ENCODE peak calls at places on chromosomes 16 and 17, in eight cellular contexts. X, E, J, P, Y, C, N and K are unnamed samples.

GRCh38 chr16:89422527-89422904 is 67.8 kb downstream of the ANKRD11 start:
- DNase-seq in P (no peak), N (peak), Y (no peak), E (peak), C (no peak), J (no peak), X (no peak), K (no peak)

GRCh38 chr17:76644995-76645394 is 1.4 kb upstream of the ST6GALNAC1 start:
- DNase-seq in C (no peak), J (no peak), X (no peak), P (no peak), Y (no peak), E (no peak), N (no peak), K (no peak)

GRCh38 chr16:57941016-57941656 is 29.8 kb downstream of the CNGB1 start:
- DNase-seq in X (no peak), Y (no peak), N (peak), E (no peak), P (no peak), J (no peak), C (no peak), K (no peak)

GRCh38 chr16:19093631-19094541 is 19.9 kb upstream of the ITPRIPL2 start:
- DNase-seq in Y (no peak), E (no peak), P (no peak), N (no peak), X (no peak), C (no peak), J (no peak), K (no peak)

GRCh38 chr17:21674242-21674731 is 18.0 kb upstream of the KCNJ18 start:
- DNase-seq in E (no peak), X (no peak), J (no peak), C (no peak), N (no peak), Y (no peak), P (no peak), K (no peak)

GRCh38 chr17:55433629-55434422 is 12.2 kb upstream of the MMD start:
- DNase-seq in N (peak), J (no peak), C (no peak), X (peak), P (no peak), E (no peak), Y (no peak), K (no peak)

GRCh38 chr16:89805136-89805905 is 11.1 kb downstream of the FANCA start:
- DNase-seq in N (no peak), Y (no peak), P (no peak), X (no peak), J (no peak), C (no peak), E (no peak), K (no peak)

GRCh38 chr17:42163113-42163512 is 8.3 kb upstream of the RAB5C start:
- DNase-seq in C (no peak), P (no peak), J (peak), Y (peak), N (no peak), E (peak), X (peak), K (no peak)

GRCh38 chr16:27408012-27408601 is 6.1 kb downstream of the IL21R start:
- DNase-seq in Y (no peak), N (peak), P (no peak), J (no peak), C (no peak), E (peak), X (no peak), K (no peak)

GRCh38 chr17:14341866-14342265 is 41.0 kb downstream of the HS3ST3B1 start:
- DNase-seq in X (no peak), E (no peak), Y (peak), C (no peak), N (no peak), J (no peak), P (no peak), K (no peak)

GRCh38 chr16:69910964-69911363 is 40.2 kb upstream of the CLEC18A start:
- DNase-seq in N (no peak), Y (no peak), C (no peak), P (no peak), E (no peak), X (no peak), J (no peak), K (no peak)

GRCh38 chr17:78144736-78145641 is 1.2 kb upstream of the C17orf99 start:
- DNase-seq in X (no peak), J (no peak), E (no peak), C (no peak), Y (no peak), N (no peak), P (no peak), K (no peak)

GRCh38 chr17:32275060-32276042 is 9.7 kb downstream of the RHBDL3 start:
- DNase-seq in P (peak), C (no peak), E (no peak), Y (no peak), J (no peak), N (peak), X (peak), K (no peak)

GRCh38 chr16:67212766-67213165 is 13.8 kb downstream of the ELMO3 start:
- DNase-seq in J (no peak), Y (no peak), E (no peak), C (no peak), N (peak), P (no peak), X (no peak), K (no peak)

GRCh38 chr17:39244600-39245570 is 19.1 kb upstream of the STAC2 start:
- DNase-seq in E (peak), Y (peak), X (peak), N (peak), P (peak), C (peak), J (peak), K (peak)

GRCh38 chr17:64146418-64147109 is 16.6 kb upstream of the ERN1 start:
- DNase-seq in J (peak), X (peak), Y (peak), P (peak), C (peak), N (peak), E (peak), K (peak)

GRCh38 chr16:11875721-11876120 is 24.4 kb upstream of the RSL1D1 start:
- DNase-seq in C (no peak), N (no peak), Y (no peak), E (no peak), P (no peak), J (no peak), X (no peak), K (no peak)

GRCh38 chr17:40303706-40304450 is 5.1 kb upstream of the RARA start:
- DNase-seq in P (peak), N (no peak), X (no peak), C (no peak), Y (no peak), J (no peak), E (no peak), K (no peak)

GRCh38 chr17:38748329-38749221 is at the start of gene PCGF2:
- DNase-seq in C (no peak), X (peak), Y (peak), N (peak), E (peak), J (no peak), P (peak), K (peak)

GRCh38 chr17:82031885-82032627 is 578 bp downstream of the RAC3 start:
- DNase-seq in N (no peak), X (no peak), C (peak), E (peak), P (no peak), Y (peak), J (no peak), K (no peak)

GRCh38 chr17:80111702-80112470 is 10.5 kb downstream of the GAA start:
- DNase-seq in N (no peak), C (no peak), J (no peak), X (peak), P (no peak), E (no peak), Y (no peak), K (no peak)

GRCh38 chr17:28907709-28908475 is 5.0 kb upstream of the DHRS13 start:
- DNase-seq in E (no peak), Y (no peak), N (no peak), P (no peak), X (no peak), J (no peak), C (no peak), K (no peak)

GRCh38 chr17:7141824-7142223 is 27.2 kb upstream of the ASGR2 start:
- DNase-seq in E (no peak), N (no peak), X (no peak), J (no peak), Y (no peak), C (no peak), P (no peak), K (no peak)

GRCh38 chr17:67312265-67312664 is 54.1 kb downstream of the PSMD12 start:
- DNase-seq in P (no peak), E (no peak), C (no peak), J (no peak), Y (no peak), X (no peak), N (peak), K (no peak)

GRCh38 chr17:67311551-67311950 is 54.8 kb downstream of the PSMD12 start:
- DNase-seq in X (no peak), Y (no peak), J (no peak), N (no peak), C (no peak), P (no peak), E (no peak), K (no peak)

GRCh38 chr17:67315865-67316264 is 50.5 kb downstream of the PSMD12 start:
- DNase-seq in X (no peak), J (no peak), N (no peak), Y (no peak), E (no peak), P (no peak), C (no peak), K (no peak)

GRCh38 chr17:67310406-67310805 is 56.0 kb downstream of the PSMD12 start:
- DNase-seq in N (no peak), X (no peak), E (no peak), P (no peak), Y (no peak), J (no peak), C (no peak), K (no peak)
- TF ChIP-seq CTCF in N (no peak), X (no peak), E (no peak), P (no peak), Y (no peak), J (no peak), C (no peak), K (no peak)

DNA sequence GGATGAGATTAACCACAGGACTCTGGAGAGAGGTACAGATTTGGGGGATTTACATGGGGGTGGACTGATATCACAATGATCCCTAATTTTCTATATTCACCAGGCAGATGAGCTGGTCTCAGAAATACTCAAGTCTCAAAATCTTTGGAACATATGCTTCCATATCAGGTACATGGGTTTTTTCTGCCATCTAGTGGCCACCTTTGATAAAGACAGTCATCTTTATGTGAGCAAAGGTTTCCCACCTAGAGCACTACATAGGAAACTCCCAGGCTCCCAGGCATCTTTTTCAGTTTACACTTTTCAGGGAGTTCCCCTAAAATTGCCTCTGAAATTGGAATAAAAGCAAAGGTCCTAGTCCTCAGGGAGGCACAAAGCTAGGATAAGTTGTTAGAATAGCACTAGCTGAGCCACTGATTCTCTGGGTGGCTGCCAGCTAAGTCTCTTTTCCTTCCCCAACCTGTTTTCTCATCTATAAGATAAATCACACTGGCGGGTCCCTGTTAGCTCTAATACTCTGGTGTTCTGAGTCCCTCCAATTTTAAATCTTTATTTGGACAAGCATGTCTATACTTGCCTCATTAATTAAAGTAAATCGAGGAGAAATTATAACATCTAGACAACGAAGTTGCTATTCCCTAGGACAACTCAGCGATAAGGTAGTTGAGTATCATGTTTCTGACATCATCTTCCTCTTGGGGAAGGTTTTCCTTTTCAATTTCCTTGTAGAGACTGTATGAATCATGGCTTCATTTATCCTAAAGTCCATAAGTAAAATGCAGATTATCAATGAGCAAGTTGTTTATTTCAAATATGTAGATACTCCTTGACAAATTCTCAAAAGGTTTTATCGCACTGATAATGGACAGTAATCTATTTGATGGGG is 19.0 kb upstream of the MON1B start:
- DNase-seq in X (peak), C (no peak), Y (peak), E (peak), J (peak), P (peak), N (peak), K (no peak)
- TF ChIP-seq CTCF in X (peak), C (peak), Y (peak), E (peak), J (peak), P (peak), N (peak), K (peak)

DNA sequence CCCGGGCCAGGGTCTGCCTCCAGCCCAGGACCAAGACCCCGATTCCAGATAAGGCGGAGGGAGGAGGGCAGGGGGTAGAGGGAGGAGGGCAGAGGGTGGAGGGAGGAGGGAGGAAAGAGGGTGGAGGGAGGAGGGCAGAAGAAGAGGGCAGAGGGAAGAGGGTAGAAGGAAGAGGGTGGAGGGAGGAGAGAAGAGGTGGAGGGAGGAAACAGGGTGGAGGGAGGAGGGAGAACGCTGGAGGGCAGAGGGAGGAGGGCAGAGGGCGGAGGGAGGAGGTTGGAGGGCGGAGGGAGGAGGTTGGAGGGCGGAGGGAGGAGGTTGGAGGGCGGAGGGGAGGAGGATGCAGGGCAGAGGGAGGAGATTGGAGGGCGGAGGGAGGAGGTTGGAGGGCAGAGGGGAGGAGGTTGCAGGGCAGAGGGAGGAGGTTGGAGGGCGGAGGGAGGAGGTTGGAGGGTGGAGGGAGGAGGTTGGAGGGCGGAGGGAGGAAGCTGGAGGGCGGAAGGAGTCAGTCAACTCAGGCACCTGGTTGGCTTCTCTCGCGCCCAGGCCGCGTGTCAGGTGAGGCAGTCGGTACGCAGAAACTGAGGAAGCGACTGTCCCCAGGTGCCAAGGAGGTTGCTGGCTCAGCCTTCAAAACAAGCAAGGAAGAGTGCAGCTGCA is 65.2 kb downstream of the KLHDC4 start:
- DNase-seq in J (no peak), E (no peak), N (no peak), C (peak), Y (no peak), P (no peak), X (no peak), K (no peak)
- TF ChIP-seq CTCF in J (no peak), E (no peak), N (no peak), C (no peak), Y (no peak), P (no peak), X (no peak), K (no peak)

DNA sequence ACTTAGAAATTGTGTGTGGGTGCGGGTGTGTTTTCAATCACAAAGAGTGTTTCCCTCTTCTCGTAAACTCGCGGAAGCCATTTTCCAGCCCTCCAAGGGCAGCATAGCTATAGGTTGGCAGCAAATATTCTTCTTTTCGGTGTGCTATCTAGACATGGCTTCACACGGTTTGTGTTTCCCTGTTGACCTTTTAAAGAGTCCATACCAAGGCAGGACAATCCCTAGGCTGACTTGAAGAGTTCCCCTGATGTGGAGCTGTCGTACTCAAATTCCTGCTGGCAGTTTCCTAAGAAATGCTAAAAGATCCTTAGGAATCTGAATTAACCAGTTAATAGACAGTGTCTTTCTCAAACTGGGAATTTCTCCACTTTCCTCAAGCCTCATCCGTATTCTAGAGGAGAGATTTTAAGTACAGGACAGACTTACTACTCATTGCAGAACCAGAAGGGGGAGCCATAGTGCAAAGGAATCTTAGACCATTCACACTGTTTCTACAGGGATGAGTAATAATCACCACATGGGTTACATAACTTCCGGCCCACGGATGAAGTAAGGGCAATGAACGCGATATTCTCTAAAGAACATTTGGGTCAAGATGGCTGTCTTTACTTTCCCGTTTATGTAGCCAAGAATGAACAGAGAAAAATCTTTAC is 288.6 kb upstream of the ELAC2 start:
- DNase-seq in X (peak), Y (peak), N (no peak), E (peak), P (no peak), J (no peak), C (no peak), K (no peak)
- TF ChIP-seq CTCF in X (peak), Y (peak), N (no peak), E (peak), P (no peak), J (no peak), C (no peak), K (peak)

DNA sequence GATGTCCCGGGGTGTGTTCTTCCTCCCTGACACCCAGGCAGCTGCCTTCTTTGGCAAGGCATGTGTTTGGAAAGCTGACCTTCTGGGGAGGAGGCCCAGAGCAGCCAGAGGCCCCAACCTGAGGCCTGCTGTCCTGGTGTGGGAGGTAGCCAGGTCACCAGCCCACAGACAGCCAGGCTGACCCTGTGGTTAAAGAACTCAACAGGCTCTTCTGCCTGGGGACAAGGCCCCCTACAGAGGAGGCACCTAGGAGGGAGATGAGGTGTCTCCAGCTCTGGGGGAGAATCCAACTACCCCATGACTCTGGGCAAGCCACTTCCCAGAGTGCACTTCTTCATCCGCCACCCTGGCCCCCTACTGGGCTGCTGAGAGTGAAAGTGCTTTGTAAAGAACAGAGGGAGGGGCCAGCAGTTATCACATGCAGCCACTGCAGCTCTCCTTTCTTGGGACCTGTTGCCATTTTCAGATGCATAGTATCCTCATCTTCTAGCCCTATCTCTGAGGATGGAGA is 13.1 kb upstream of the SREBF1 start:
- DNase-seq in J (peak), Y (peak), E (peak), X (no peak), P (peak), C (peak), N (peak), K (no peak)
- TF ChIP-seq CTCF in J (no peak), Y (no peak), E (peak), X (no peak), P (peak), C (peak), N (peak), K (peak)

GRCh38 chr17:8186787-8187516 is 3.0 kb downstream of the BORCS6 start:
- DNase-seq in X (peak), N (peak), P (peak), E (peak), C (peak), Y (peak), J (peak), K (peak)
- TF ChIP-seq CTCF in X (peak), N (no peak), P (peak), E (peak), C (peak), Y (no peak), J (peak), K (no peak)

DNA sequence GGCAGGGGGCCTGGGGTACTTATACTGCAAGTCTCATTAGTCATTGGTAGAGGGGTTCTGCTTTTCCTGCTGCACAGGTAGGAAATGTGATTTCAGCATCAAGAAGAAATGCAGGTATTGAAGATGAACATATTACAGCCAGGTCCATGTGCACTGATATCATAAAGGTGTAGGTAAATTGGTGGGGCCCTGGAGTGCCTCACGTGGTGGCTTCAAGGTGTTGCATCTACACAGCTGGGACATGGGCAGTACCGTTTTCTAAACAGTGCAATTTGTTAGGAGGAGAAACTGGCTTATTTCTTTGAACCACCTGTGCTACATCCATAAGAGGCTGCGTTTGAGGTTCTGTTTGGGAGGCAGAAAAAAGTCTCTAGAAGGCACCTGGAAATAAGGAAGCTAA is 618.1 kb upstream of the RBFOX1 start:
- DNase-seq in P (no peak), N (no peak), Y (no peak), J (no peak), C (no peak), E (no peak), X (no peak), K (no peak)
- TF ChIP-seq CTCF in P (no peak), N (no peak), Y (no peak), J (no peak), C (no peak), E (no peak), X (no peak), K (peak)